ENCODE peak calls at places on chromosome 9, in eight cellular contexts. G is activated B cell treated with CpG ODN at 0.5 μM for 24 hours; X is stimulated activated CD4-positive, alpha-beta T cell treated with anti-CD3 and anti-CD28 coated beads, Interleukin-12 subunit alpha, Interleukin-12 subunit beta, amount 100 ng/mL, for 48 hours; J is aorta; Z is ecto neural progenitor cell; B is ACHN; M is amniotic stem cell; U is ELR. O is an unnamed sample.

GRCh38 chr9:121954477-121955175 is 138.5 kb downstream of the TTLL11 start:
- DNase-seq in G (no peak), X (no peak), J (no peak), Z (no peak), B (no peak), M (no peak), U (no peak), O (no peak)

GRCh38 chr9:120983259-120983837 is 56.8 kb upstream of the TRAF1 start:
- DNase-seq in G (no peak), X (no peak), J (no peak), Z (no peak), B (no peak), M (no peak), U (no peak), O (no peak)

GRCh38 chr9:38274746-38275250 is 117.7 kb upstream of the ALDH1B1 start:
- DNase-seq in G (no peak), X (no peak), J (no peak), Z (no peak), B (no peak), M (no peak), U (no peak), O (peak; percentile 16)

GRCh38 chr9:131398204-131398603 is 4.3 kb downstream of the PRRC2B start:
- DNase-seq in G (no peak), X (no peak), J (no peak), Z (no peak), B (no peak), M (no peak), U (no peak), O (no peak)

GRCh38 chr9:129458663-129459549 is 162.0 kb downstream of the C9orf50 start:
- DNase-seq in G (peak; percentile 61), X (no peak), J (peak; percentile 90), Z (no peak), B (no peak), M (no peak), U (no peak), O (no peak)

GRCh38 chr9:85038824-85039540 is 369.5 kb downstream of the NTRK2 start:
- DNase-seq in G (no peak), X (no peak), J (no peak), Z (no peak), B (no peak), M (no peak), U (no peak), O (no peak)

GRCh38 chr9:127905788-127906191 is 6.4 kb upstream of the ST6GALNAC6 start:
- DNase-seq in G (no peak), X (no peak), J (no peak), Z (no peak), B (no peak), M (no peak), U (no peak), O (no peak)

GRCh38 chr9:105860526-105860925 is 166.2 kb downstream of the TMEM38B start:
- DNase-seq in G (no peak), X (no peak), J (no peak), Z (no peak), B (no peak), M (no peak), U (peak; percentile 53), O (no peak)

GRCh38 chr9:121156263-121156731 is 45.4 kb downstream of the RAB14 start:
- DNase-seq in G (no peak), X (no peak), J (no peak), Z (no peak), B (peak; percentile 18), M (peak; percentile 46), U (peak; percentile 58), O (no peak)

GRCh38 chr9:134321957-134322741 is 4.1 kb upstream of the RXRA start:
- DNase-seq in G (no peak), X (no peak), J (peak; percentile 56), Z (no peak), B (no peak), M (no peak), U (no peak), O (no peak)

GRCh38 chr9:22052376-22052945 is 43.4 kb upstream of the CDKN2B start:
- DNase-seq in G (no peak), X (peak; percentile 15), J (no peak), Z (no peak), B (peak; percentile 54), M (peak; percentile 38), U (peak; percentile 100), O (no peak)

GRCh38 chr9:114229236-114229635 is 73.9 kb downstream of the COL27A1 start:
- DNase-seq in G (no peak), X (no peak), J (no peak), Z (peak; percentile 68), B (no peak), M (no peak), U (no peak), O (no peak)